ENCODE peak calls at places on chromosomes 5 and 9, in six cellular contexts. One of them, this sample, is unnamed.

GRCh38 chr9:112764344-112764743 is 13.8 kb downstream of the SNX30 start:
- DNase-seq in fibroblast of lung: no peak
- DNase-seq in A549: no peak
- DNase-seq in left ventricle myocardium inferior: no peak
- DNase-seq in GM23338: no peak
- DNase-seq in body of pancreas: peak
- DNase-seq in this sample: no peak

GRCh38 chr9:113888361-113888760 is 12.3 kb downstream of the ZNF618 start:
- DNase-seq in A549: no peak
- DNase-seq in GM23338: no peak
- DNase-seq in fibroblast of lung: no peak
- DNase-seq in body of pancreas: no peak
- DNase-seq in left ventricle myocardium inferior: no peak
- DNase-seq in this sample: no peak

GRCh38 chr9:82987790-82988189 is 75.2 kb downstream of the RASEF start:
- DNase-seq in fibroblast of lung: no peak
- DNase-seq in left ventricle myocardium inferior: no peak
- DNase-seq in A549: no peak
- DNase-seq in GM23338: no peak
- DNase-seq in body of pancreas: no peak
- DNase-seq in this sample: no peak

GRCh38 chr5:44294492-44294891 is 94.7 kb downstream of the FGF10 start:
- DNase-seq in fibroblast of lung: peak
- DNase-seq in body of pancreas: peak
- DNase-seq in A549: no peak
- DNase-seq in GM23338: no peak
- DNase-seq in left ventricle myocardium inferior: peak
- DNase-seq in this sample: no peak

GRCh38 chr9:121596515-121596914 is 54.9 kb upstream of the DAB2IP start:
- DNase-seq in GM23338: no peak
- DNase-seq in body of pancreas: no peak
- DNase-seq in fibroblast of lung: no peak
- DNase-seq in left ventricle myocardium inferior: no peak
- DNase-seq in A549: no peak
- DNase-seq in this sample: no peak

GRCh38 chr5:139223481-139223880 is 25.3 kb upstream of the SIL1 start:
- DNase-seq in body of pancreas: no peak
- DNase-seq in left ventricle myocardium inferior: no peak
- DNase-seq in fibroblast of lung: no peak
- DNase-seq in A549: no peak
- DNase-seq in GM23338: no peak
- DNase-seq in this sample: no peak

GRCh38 chr5:140355551-140355950 is 4.4 kb upstream of the SLC4A9 start:
- DNase-seq in body of pancreas: no peak
- DNase-seq in GM23338: no peak
- DNase-seq in left ventricle myocardium inferior: no peak
- DNase-seq in fibroblast of lung: no peak
- DNase-seq in A549: no peak
- DNase-seq in this sample: no peak

GRCh38 chr5:39177629-39177959 is 41.8 kb downstream of the FYB1 start:
- DNase-seq in A549: no peak
- DNase-seq in fibroblast of lung: no peak
- DNase-seq in left ventricle myocardium inferior: no peak
- DNase-seq in GM23338: no peak
- DNase-seq in body of pancreas: no peak
- DNase-seq in this sample: no peak

GRCh38 chr5:98248949-98249348 is 524.5 kb upstream of the RGMB start:
- DNase-seq in A549: no peak
- DNase-seq in fibroblast of lung: peak
- DNase-seq in body of pancreas: no peak
- DNase-seq in left ventricle myocardium inferior: no peak
- DNase-seq in GM23338: no peak
- DNase-seq in this sample: no peak

GRCh38 chr5:39079147-39079546 is 4.9 kb upstream of the RICTOR start:
- DNase-seq in A549: no peak
- DNase-seq in body of pancreas: no peak
- DNase-seq in left ventricle myocardium inferior: no peak
- DNase-seq in fibroblast of lung: no peak
- DNase-seq in GM23338: no peak
- DNase-seq in this sample: no peak

GRCh38 chr5:169584998-169585451 is 1.5 kb downstream of the SPDL1 start:
- DNase-seq in GM23338: no peak
- DNase-seq in body of pancreas: no peak
- DNase-seq in A549: no peak
- DNase-seq in fibroblast of lung: peak
- DNase-seq in left ventricle myocardium inferior: no peak
- DNase-seq in this sample: no peak

GRCh38 chr5:95221234-95221633 is 63.7 kb downstream of the MCTP1 start:
- DNase-seq in GM23338: no peak
- DNase-seq in body of pancreas: no peak
- DNase-seq in left ventricle myocardium inferior: no peak
- DNase-seq in fibroblast of lung: no peak
- DNase-seq in A549: no peak
- DNase-seq in this sample: no peak

GRCh38 chr5:5798041-5798827 is 375.8 kb downstream of the ICE1 start:
- DNase-seq in left ventricle myocardium inferior: no peak
- DNase-seq in body of pancreas: no peak
- DNase-seq in fibroblast of lung: no peak
- DNase-seq in A549: no peak
- DNase-seq in GM23338: no peak
- DNase-seq in this sample: no peak

GRCh38 chr9:89593776-89594427 is 10.9 kb upstream of the GADD45G start:
- DNase-seq in A549: peak
- DNase-seq in body of pancreas: peak
- DNase-seq in GM23338: peak
- DNase-seq in fibroblast of lung: no peak
- DNase-seq in left ventricle myocardium inferior: peak
- DNase-seq in this sample: no peak

GRCh38 chr9:127583605-127584053 is 28.4 kb upstream of the STXBP1 start:
- DNase-seq in A549: no peak
- DNase-seq in left ventricle myocardium inferior: no peak
- DNase-seq in fibroblast of lung: peak
- DNase-seq in GM23338: no peak
- DNase-seq in body of pancreas: no peak
- DNase-seq in this sample: no peak

GRCh38 chr9:89764217-89764616 is 159.4 kb downstream of the GADD45G start:
- DNase-seq in GM23338: no peak
- DNase-seq in left ventricle myocardium inferior: no peak
- DNase-seq in body of pancreas: no peak
- DNase-seq in A549: no peak
- DNase-seq in fibroblast of lung: no peak
- DNase-seq in this sample: no peak

GRCh38 chr5:3394877-3395599 is 200.6 kb upstream of the IRX1 start:
- DNase-seq in A549: no peak
- DNase-seq in left ventricle myocardium inferior: no peak
- DNase-seq in body of pancreas: no peak
- DNase-seq in GM23338: no peak
- DNase-seq in fibroblast of lung: no peak
- DNase-seq in this sample: no peak

GRCh38 chr5:158616707-158617106 is 483.0 kb downstream of the EBF1 start:
- DNase-seq in A549: no peak
- DNase-seq in fibroblast of lung: no peak
- DNase-seq in GM23338: no peak
- DNase-seq in body of pancreas: no peak
- DNase-seq in left ventricle myocardium inferior: no peak
- DNase-seq in this sample: no peak

GRCh38 chr9:113468716-113469448 is 5.4 kb downstream of the RGS3 start:
- DNase-seq in left ventricle myocardium inferior: peak
- DNase-seq in fibroblast of lung: peak
- DNase-seq in A549: no peak
- DNase-seq in GM23338: no peak
- DNase-seq in body of pancreas: peak
- DNase-seq in this sample: no peak

GRCh38 chr5:107551088-107551487 is 119.6 kb downstream of the EFNA5 start:
- DNase-seq in A549: no peak
- DNase-seq in GM23338: no peak
- DNase-seq in body of pancreas: no peak
- DNase-seq in fibroblast of lung: no peak
- DNase-seq in left ventricle myocardium inferior: no peak
- DNase-seq in this sample: no peak

GRCh38 chr5:107548477-107548876 is 122.3 kb downstream of the EFNA5 start:
- DNase-seq in body of pancreas: no peak
- DNase-seq in fibroblast of lung: no peak
- DNase-seq in left ventricle myocardium inferior: no peak
- DNase-seq in A549: no peak
- DNase-seq in GM23338: no peak
- DNase-seq in this sample: no peak

GRCh38 chr5:107546685-107547084 is 124.1 kb downstream of the EFNA5 start:
- DNase-seq in left ventricle myocardium inferior: no peak
- DNase-seq in fibroblast of lung: no peak
- DNase-seq in A549: no peak
- DNase-seq in GM23338: no peak
- DNase-seq in body of pancreas: no peak
- DNase-seq in this sample: no peak

GRCh38 chr5:107546084-107546483 is 124.7 kb downstream of the EFNA5 start:
- DNase-seq in body of pancreas: no peak
- DNase-seq in GM23338: no peak
- DNase-seq in fibroblast of lung: no peak
- DNase-seq in left ventricle myocardium inferior: no peak
- DNase-seq in A549: no peak
- DNase-seq in this sample: no peak

GRCh38 chr5:107549567-107549966 is 121.2 kb downstream of the EFNA5 start:
- DNase-seq in GM23338: no peak
- DNase-seq in A549: no peak
- DNase-seq in left ventricle myocardium inferior: no peak
- DNase-seq in fibroblast of lung: no peak
- DNase-seq in body of pancreas: no peak
- DNase-seq in this sample: no peak
- TF ChIP-seq CTCF in GM23338: no peak
- TF ChIP-seq CTCF in A549: no peak
- TF ChIP-seq CTCF in left ventricle myocardium inferior: no peak
- TF ChIP-seq CTCF in fibroblast of lung: no peak
- TF ChIP-seq CTCF in body of pancreas: no peak
- TF ChIP-seq CTCF in this sample: no peak

DNA sequence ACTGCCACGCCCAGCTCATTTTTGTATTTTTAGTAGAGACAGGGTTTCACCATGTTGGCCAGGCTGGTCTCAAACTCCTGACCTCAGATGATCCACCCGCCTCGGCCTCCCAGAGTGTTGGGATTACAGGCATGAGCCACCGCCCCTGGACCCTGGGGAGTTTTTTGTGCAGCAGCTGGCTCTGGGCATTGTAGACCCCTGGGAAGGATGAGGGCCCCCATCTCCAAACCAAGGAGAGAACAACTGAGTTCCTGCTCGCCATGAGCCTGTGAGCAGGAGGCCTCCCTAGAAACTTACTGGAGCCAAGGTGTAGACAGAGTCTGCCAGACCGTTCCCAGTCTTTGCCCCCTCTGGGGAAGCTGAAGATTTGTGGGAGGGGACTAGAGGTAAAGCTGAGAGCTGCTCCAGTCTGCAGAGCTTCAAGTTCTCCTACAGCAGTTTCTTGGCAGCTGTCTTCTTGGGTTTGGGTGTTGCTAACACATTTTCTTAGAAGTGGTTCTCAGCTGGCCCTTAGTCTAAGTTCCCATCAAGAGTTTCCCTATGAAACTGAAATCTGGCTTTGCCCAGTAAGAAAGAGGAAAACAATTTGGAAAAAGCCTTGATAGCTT is 12.4 kb downstream of the NUDT2 start:
- DNase-seq in A549: no peak
- DNase-seq in GM23338: no peak
- DNase-seq in left ventricle myocardium inferior: no peak
- DNase-seq in fibroblast of lung: no peak
- DNase-seq in body of pancreas: no peak
- DNase-seq in this sample: no peak
- H3K27ac ChIP-seq in A549: no peak
- H3K27ac ChIP-seq in GM23338: no peak
- H3K27ac ChIP-seq in left ventricle myocardium inferior: peak
- H3K27ac ChIP-seq in fibroblast of lung: no peak
- H3K27ac ChIP-seq in body of pancreas: peak
- H3K27ac ChIP-seq in this sample: peak

GRCh38 chr9:131386258-131386657 is 7.6 kb upstream of the PRRC2B start:
- DNase-seq in GM23338: no peak
- DNase-seq in left ventricle myocardium inferior: no peak
- DNase-seq in fibroblast of lung: no peak
- DNase-seq in body of pancreas: no peak
- DNase-seq in A549: no peak
- DNase-seq in this sample: no peak
- TF ChIP-seq CTCF in GM23338: no peak
- TF ChIP-seq CTCF in left ventricle myocardium inferior: no peak
- TF ChIP-seq CTCF in fibroblast of lung: peak
- TF ChIP-seq CTCF in body of pancreas: no peak
- TF ChIP-seq CTCF in A549: no peak
- TF ChIP-seq CTCF in this sample: no peak

GRCh38 chr9:120394058-120394669 is 185.8 kb downstream of the CDK5RAP2 start:
- DNase-seq in fibroblast of lung: peak
- DNase-seq in body of pancreas: no peak
- DNase-seq in A549: no peak
- DNase-seq in GM23338: no peak
- DNase-seq in left ventricle myocardium inferior: no peak
- DNase-seq in this sample: no peak
- H3K27ac ChIP-seq in fibroblast of lung: peak
- H3K27ac ChIP-seq in body of pancreas: no peak
- H3K27ac ChIP-seq in A549: no peak
- H3K27ac ChIP-seq in GM23338: no peak
- H3K27ac ChIP-seq in left ventricle myocardium inferior: no peak
- H3K27ac ChIP-seq in this sample: peak

GRCh38 chr5:131419877-131420276 is 156.0 kb downstream of the CDC42SE2 start:
- DNase-seq in GM23338: no peak
- DNase-seq in left ventricle myocardium inferior: no peak
- DNase-seq in fibroblast of lung: no peak
- DNase-seq in A549: no peak
- DNase-seq in body of pancreas: no peak
- DNase-seq in this sample: no peak
- TF ChIP-seq CTCF in GM23338: no peak
- TF ChIP-seq CTCF in left ventricle myocardium inferior: no peak
- TF ChIP-seq CTCF in fibroblast of lung: no peak
- TF ChIP-seq CTCF in A549: no peak
- TF ChIP-seq CTCF in body of pancreas: no peak
- TF ChIP-seq CTCF in this sample: no peak

GRCh38 chr9:37429441-37430285 is 7.2 kb downstream of the GRHPR start:
- DNase-seq in fibroblast of lung: no peak
- DNase-seq in body of pancreas: no peak
- DNase-seq in GM23338: no peak
- DNase-seq in A549: no peak
- DNase-seq in left ventricle myocardium inferior: no peak
- DNase-seq in this sample: no peak

GRCh38 chr9:37428345-37428744 is 5.8 kb downstream of the GRHPR start:
- DNase-seq in fibroblast of lung: no peak
- DNase-seq in left ventricle myocardium inferior: no peak
- DNase-seq in GM23338: no peak
- DNase-seq in body of pancreas: no peak
- DNase-seq in A549: no peak
- DNase-seq in this sample: no peak

GRCh38 chr9:37433754-37434435 is 11.4 kb downstream of the GRHPR start:
- DNase-seq in A549: no peak
- DNase-seq in left ventricle myocardium inferior: no peak
- DNase-seq in body of pancreas: no peak
- DNase-seq in fibroblast of lung: peak
- DNase-seq in GM23338: peak
- DNase-seq in this sample: no peak

GRCh38 chr9:37432020-37432419 is 9.5 kb downstream of the GRHPR start:
- DNase-seq in GM23338: no peak
- DNase-seq in body of pancreas: no peak
- DNase-seq in fibroblast of lung: no peak
- DNase-seq in A549: no peak
- DNase-seq in left ventricle myocardium inferior: no peak
- DNase-seq in this sample: no peak

GRCh38 chr9:37430841-37431597 is 8.5 kb downstream of the GRHPR start:
- DNase-seq in left ventricle myocardium inferior: no peak
- DNase-seq in GM23338: peak
- DNase-seq in A549: no peak
- DNase-seq in fibroblast of lung: no peak
- DNase-seq in body of pancreas: no peak
- DNase-seq in this sample: no peak
- H3K27ac ChIP-seq in left ventricle myocardium inferior: no peak
- H3K27ac ChIP-seq in GM23338: peak
- H3K27ac ChIP-seq in A549: no peak
- H3K27ac ChIP-seq in fibroblast of lung: no peak
- H3K27ac ChIP-seq in body of pancreas: no peak
- H3K27ac ChIP-seq in this sample: no peak

GRCh38 chr5:122076023-122076422 is 2.0 kb downstream of the LOX start:
- DNase-seq in body of pancreas: no peak
- DNase-seq in GM23338: no peak
- DNase-seq in fibroblast of lung: peak
- DNase-seq in left ventricle myocardium inferior: no peak
- DNase-seq in A549: no peak
- DNase-seq in this sample: no peak
- TF ChIP-seq CTCF in body of pancreas: no peak
- TF ChIP-seq CTCF in GM23338: no peak
- TF ChIP-seq CTCF in fibroblast of lung: peak
- TF ChIP-seq CTCF in left ventricle myocardium inferior: no peak
- TF ChIP-seq CTCF in A549: no peak
- TF ChIP-seq CTCF in this sample: no peak